ENCODE peak calls at places on chromosomes 7 and 10, in ten cellular contexts. R, B, G, D, O, I, A, P, Q and X are unnamed samples.

GRCh38 chr10:12628964-12629766 is 279.8 kb downstream of the CAMK1D start:
- DNase-seq in R (no peak), B (peak), G (no peak), D (no peak), O (no peak), I (no peak), A (no peak), P (no peak), Q (no peak), X (no peak)

GRCh38 chr7:598899-599298 is 79.3 kb upstream of the PDGFA start:
- DNase-seq in R (no peak), B (no peak), G (no peak), D (no peak), O (no peak), I (no peak), A (peak), P (no peak), Q (no peak), X (peak)

GRCh38 chr10:128152741-128153583 is 26.7 kb upstream of the MKI67 start:
- DNase-seq in R (no peak), B (no peak), G (no peak), D (no peak), O (no peak), I (peak), A (no peak), P (no peak), Q (no peak), X (no peak)

GRCh38 chr7:24441331-24442059 is 131.8 kb upstream of the PALS2 start:
- DNase-seq in R (no peak), B (no peak), G (no peak), D (no peak), O (no peak), I (no peak), A (no peak), P (no peak), Q (no peak), X (no peak)

GRCh38 chr7:25407932-25408480 is 179.7 kb upstream of the NPVF start:
- DNase-seq in R (no peak), B (peak), G (no peak), D (no peak), O (no peak), I (peak), A (no peak), P (no peak), Q (no peak), X (no peak)

GRCh38 chr10:73648252-73648651 is 7.0 kb upstream of the MYOZ1 start:
- DNase-seq in R (no peak), B (no peak), G (no peak), D (no peak), O (no peak), I (peak), A (peak), P (no peak), Q (no peak), X (peak)

GRCh38 chr7:91243591-91244368 is 20.5 kb upstream of the FZD1 start:
- DNase-seq in R (no peak), B (no peak), G (no peak), D (peak), O (no peak), I (no peak), A (no peak), P (no peak), Q (no peak), X (no peak)

GRCh38 chr10:70191161-70191770 is 21.0 kb upstream of the SAR1A start:
- DNase-seq in R (no peak), B (no peak), G (no peak), D (no peak), O (no peak), I (no peak), A (no peak), P (no peak), Q (no peak), X (no peak)

GRCh38 chr10:130714700-130715467 is 578.7 kb downstream of the GLRX3 start:
- DNase-seq in R (no peak), B (no peak), G (no peak), D (no peak), O (no peak), I (no peak), A (no peak), P (no peak), Q (no peak), X (no peak)

GRCh38 chr10:130169136-130169888 is 33.1 kb downstream of the GLRX3 start:
- DNase-seq in R (no peak), B (no peak), G (no peak), D (no peak), O (no peak), I (peak), A (no peak), P (no peak), Q (no peak), X (no peak)

GRCh38 chr10:4127518-4128315 is 342.7 kb upstream of the KLF6 start:
- DNase-seq in R (no peak), B (no peak), G (no peak), D (no peak), O (peak), I (peak), A (no peak), P (peak), Q (no peak), X (no peak)

GRCh38 chr7:16586081-16586874 is 59.3 kb downstream of the ANKMY2 start:
- DNase-seq in R (no peak), B (no peak), G (no peak), D (no peak), O (no peak), I (no peak), A (no peak), P (no peak), Q (no peak), X (peak)

GRCh38 chr7:112942981-112943380 is 143.6 kb downstream of the GPR85 start:
- DNase-seq in R (no peak), B (no peak), G (no peak), D (peak), O (no peak), I (no peak), A (no peak), P (no peak), Q (no peak), X (no peak)

GRCh38 chr10:44370731-44371248 is 14.1 kb downstream of the CXCL12 start:
- DNase-seq in R (no peak), B (no peak), G (no peak), D (no peak), O (no peak), I (peak), A (no peak), P (no peak), Q (no peak), X (no peak)

GRCh38 chr7:101880536-101881443 is 63.4 kb downstream of the CUX1 start:
- DNase-seq in R (no peak), B (no peak), G (no peak), D (peak), O (peak), I (no peak), A (no peak), P (no peak), Q (no peak), X (no peak)

GRCh38 chr10:92119340-92119739 is 171.5 kb downstream of the CPEB3 start:
- DNase-seq in R (no peak), B (no peak), G (no peak), D (no peak), O (no peak), I (no peak), A (no peak), P (no peak), Q (no peak), X (no peak)

GRCh38 chr7:12130664-12131063 is 80.4 kb upstream of the TMEM106B start:
- DNase-seq in R (no peak), B (no peak), G (no peak), D (peak), O (peak), I (no peak), A (no peak), P (no peak), Q (no peak), X (no peak)

GRCh38 chr7:158512869-158513268 is 74.8 kb downstream of the PTPRN2 start:
- DNase-seq in R (no peak), B (no peak), G (no peak), D (no peak), O (no peak), I (no peak), A (no peak), P (no peak), Q (no peak), X (no peak)

GRCh38 chr10:98404571-98405396 is 10.2 kb downstream of the PYROXD2 start:
- DNase-seq in R (no peak), B (no peak), G (no peak), D (peak), O (no peak), I (no peak), A (no peak), P (peak), Q (no peak), X (no peak)

GRCh38 chr10:115936926-115937755 is 335.9 kb downstream of the GFRA1 start:
- DNase-seq in R (no peak), B (no peak), G (no peak), D (no peak), O (no peak), I (no peak), A (no peak), P (no peak), Q (no peak), X (no peak)

GRCh38 chr7:74598558-74598957 is 59.0 kb upstream of the GTF2I start:
- DNase-seq in R (no peak), B (no peak), G (no peak), D (no peak), O (no peak), I (no peak), A (no peak), P (no peak), Q (no peak), X (no peak)

GRCh38 chr7:157945401-157945800 is 608.6 kb downstream of the DNAJB6 start:
- DNase-seq in R (no peak), B (no peak), G (no peak), D (no peak), O (no peak), I (no peak), A (no peak), P (no peak), Q (no peak), X (no peak)

GRCh38 chr10:17213646-17214349 is 12.3 kb upstream of the TRDMT1 start:
- DNase-seq in R (no peak), B (no peak), G (no peak), D (peak), O (no peak), I (no peak), A (no peak), P (no peak), Q (no peak), X (no peak)

GRCh38 chr7:26490631-26491624 is 199.3 kb downstream of the SNX10 start:
- DNase-seq in R (no peak), B (peak), G (no peak), D (peak), O (no peak), I (no peak), A (no peak), P (no peak), Q (no peak), X (no peak)

GRCh38 chr7:14850039-14850438 is 52.5 kb downstream of the DGKB start:
- DNase-seq in R (no peak), B (no peak), G (no peak), D (peak), O (peak), I (no peak), A (no peak), P (no peak), Q (no peak), X (no peak)

GRCh38 chr10:88115968-88116367 is 252.5 kb downstream of the PTEN start:
- DNase-seq in R (no peak), B (no peak), G (no peak), D (peak), O (no peak), I (no peak), A (no peak), P (no peak), Q (no peak), X (no peak)

GRCh38 chr10:133325392-133325760 is 11.3 kb downstream of the CALY start:
- DNase-seq in R (no peak), B (no peak), G (no peak), D (no peak), O (no peak), I (peak), A (no peak), P (no peak), Q (no peak), X (no peak)